ENCODE peak calls at places on chromosomes 16 and 17, in ten cellular contexts. I is kidney epithelial cell, R is adrenal gland, Z is OCI-LY7, S is NB4, O is SK-N-SH, D is neural progenitor cell, Y is HFF-Myc, E is thoracic aorta, H is H1. X is an unnamed sample.

GRCh38 chr17:67157732-67158639 is 87.0 kb downstream of the HELZ start:
- DNase-seq in I (no peak), R (no peak), Z (peak), S (peak), O (peak), D (peak), Y (no peak), E (no peak), H (no peak), X (no peak)

GRCh38 chr16:26729917-26730541 is 336.7 kb upstream of the C16orf82 start:
- DNase-seq in I (no peak), R (no peak), Z (no peak), S (no peak), O (no peak), D (no peak), Y (no peak), E (no peak), H (no peak), X (no peak)

GRCh38 chr17:28957277-28957991 is 6.1 kb upstream of the PHF12 start:
- DNase-seq in I (no peak), R (peak), Z (no peak), S (no peak), O (no peak), D (no peak), Y (no peak), E (no peak), H (no peak), X (no peak)

GRCh38 chr16:63816304-63816703 is 1305.6 kb downstream of the CDH11 start:
- DNase-seq in I (no peak), R (no peak), Z (no peak), S (no peak), O (no peak), D (no peak), Y (no peak), E (no peak), H (no peak), X (no peak)

GRCh38 chr17:59400858-59401257 is 69.4 kb downstream of the YPEL2 start:
- DNase-seq in I (no peak), R (no peak), Z (no peak), S (no peak), O (no peak), D (no peak), Y (no peak), E (no peak), H (no peak), X (no peak)

GRCh38 chr17:63405741-63406261 is 40.3 kb downstream of the CYB561 start:
- DNase-seq in I (peak), R (no peak), Z (peak), S (peak), O (peak), D (peak), Y (peak), E (no peak), H (no peak), X (peak)

GRCh38 chr16:89845417-89845816 is 17.1 kb downstream of the SPIRE2 start:
- DNase-seq in I (no peak), R (no peak), Z (peak), S (peak), O (no peak), D (no peak), Y (no peak), E (no peak), H (no peak), X (no peak)

GRCh38 chr16:85735225-85735722 is 15.6 kb downstream of the C16orf74 start:
- DNase-seq in I (no peak), R (no peak), Z (peak), S (no peak), O (no peak), D (no peak), Y (no peak), E (no peak), H (no peak), X (peak)

GRCh38 chr16:53504161-53504663 is 1.2 kb upstream of the AKTIP start:
- DNase-seq in I (no peak), R (peak), Z (peak), S (peak), O (peak), D (peak), Y (no peak), E (peak), H (no peak), X (no peak)

GRCh38 chr17:33284022-33284421 is 9.1 kb downstream of the ASIC2 start:
- DNase-seq in I (peak), R (peak), Z (no peak), S (no peak), O (no peak), D (no peak), Y (peak), E (peak), H (no peak), X (no peak)

GRCh38 chr16:11706180-11706742 is 36.4 kb downstream of the TXNDC11 start:
- DNase-seq in I (no peak), R (peak), Z (peak), S (no peak), O (no peak), D (no peak), Y (no peak), E (no peak), H (no peak), X (no peak)

GRCh38 chr17:31318298-31319190 is 2.9 kb downstream of the EVI2A start:
- DNase-seq in I (no peak), R (peak), Z (peak), S (peak), O (no peak), D (peak), Y (no peak), E (peak), H (no peak), X (peak)

GRCh38 chr16:79369796-79370195 is 230.7 kb downstream of the MAF start:
- DNase-seq in I (no peak), R (peak), Z (no peak), S (no peak), O (no peak), D (no peak), Y (no peak), E (no peak), H (no peak), X (no peak)

GRCh38 chr16:71711789-71712188 is 12.7 kb downstream of the PHLPP2 start:
- DNase-seq in I (no peak), R (no peak), Z (no peak), S (no peak), O (no peak), D (no peak), Y (no peak), E (no peak), H (no peak), X (no peak)

GRCh38 chr17:57293077-57293476 is 36.8 kb downstream of the MSI2 start:
- DNase-seq in I (peak), R (no peak), Z (no peak), S (no peak), O (no peak), D (no peak), Y (no peak), E (no peak), H (no peak), X (no peak)

GRCh38 chr17:57295526-57296023 is 39.3 kb downstream of the MSI2 start:
- DNase-seq in I (peak), R (no peak), Z (no peak), S (no peak), O (no peak), D (no peak), Y (no peak), E (no peak), H (no peak), X (no peak)

GRCh38 chr17:57294629-57295501 is 38.5 kb downstream of the MSI2 start:
- DNase-seq in I (no peak), R (peak), Z (no peak), S (peak), O (peak), D (no peak), Y (no peak), E (no peak), H (no peak), X (peak)

GRCh38 chr17:57292086-57292485 is 35.8 kb downstream of the MSI2 start:
- DNase-seq in I (no peak), R (no peak), Z (no peak), S (no peak), O (no peak), D (no peak), Y (no peak), E (no peak), H (no peak), X (no peak)

GRCh38 chr17:57294075-57294474 is 37.8 kb downstream of the MSI2 start:
- DNase-seq in I (no peak), R (no peak), Z (no peak), S (no peak), O (no peak), D (no peak), Y (no peak), E (no peak), H (no peak), X (no peak)
- H3K4me3 ChIP-seq in I (no peak), R (no peak), Z (no peak), S (no peak), O (no peak), D (no peak), Y (no peak), E (no peak), H (no peak), X (no peak)

GRCh38 chr17:47251421-47251940 is 2.1 kb upstream of the ITGB3 start:
- DNase-seq in I (no peak), R (no peak), Z (no peak), S (no peak), O (no peak), D (no peak), Y (no peak), E (no peak), H (no peak), X (no peak)

GRCh38 chr17:47252766-47253512 is 688 bp upstream of the ITGB3 start:
- DNase-seq in I (no peak), R (no peak), Z (peak), S (no peak), O (no peak), D (no peak), Y (no peak), E (no peak), H (no peak), X (no peak)

GRCh38 chr17:47254403-47254943 is 846 bp downstream of the ITGB3 start:
- DNase-seq in I (no peak), R (no peak), Z (no peak), S (no peak), O (peak), D (no peak), Y (no peak), E (no peak), H (no peak), X (no peak)

GRCh38 chr17:47252209-47252608 is 1.4 kb upstream of the ITGB3 start:
- DNase-seq in I (no peak), R (no peak), Z (no peak), S (no peak), O (no peak), D (no peak), Y (no peak), E (no peak), H (no peak), X (no peak)

DNA sequence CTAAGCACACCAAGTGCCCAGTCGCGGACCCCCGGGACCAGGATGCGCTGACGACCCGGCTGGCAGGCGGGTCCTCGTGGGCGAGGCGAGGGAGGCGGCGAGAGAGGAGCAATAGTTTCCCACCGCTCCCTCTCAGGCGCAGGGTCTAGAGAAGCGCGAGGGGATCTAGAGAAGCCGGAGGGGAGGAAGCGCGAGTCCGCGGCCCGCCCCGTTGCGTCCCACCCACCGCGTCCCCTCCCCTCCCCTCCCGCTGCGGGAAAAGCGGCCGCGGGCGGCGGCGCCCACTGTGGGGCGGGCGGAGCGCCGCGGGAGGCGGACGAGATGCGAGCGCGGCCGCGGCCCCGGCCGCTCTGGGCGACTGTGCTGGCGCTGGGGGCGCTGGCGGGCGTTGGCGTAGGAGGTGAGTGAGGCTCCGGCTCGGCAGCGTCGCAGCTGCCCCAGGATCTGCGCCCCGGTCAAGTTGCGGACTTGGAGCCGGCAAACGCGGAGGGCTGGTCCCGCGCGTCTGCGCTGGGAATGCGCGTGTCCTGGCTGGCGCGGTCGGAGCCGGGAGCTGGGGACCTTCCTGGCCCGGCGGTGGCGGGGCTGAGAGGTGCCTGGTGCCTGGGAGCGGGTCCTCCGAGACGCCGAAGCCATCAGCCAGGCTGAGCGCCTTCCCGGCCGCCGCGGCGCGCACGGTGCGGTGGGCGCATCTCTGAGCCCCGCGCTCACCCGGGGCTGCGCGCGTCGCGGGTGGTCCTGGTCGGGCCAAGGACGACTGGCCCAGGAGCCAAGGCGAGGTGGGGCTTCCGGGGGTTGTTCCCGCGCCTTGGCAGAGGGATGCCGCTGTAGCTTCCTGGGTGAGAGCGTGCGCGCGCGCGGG is at the start of gene ITGB3:
- DNase-seq in I (no peak), R (peak), Z (peak), S (peak), O (peak), D (peak), Y (no peak), E (no peak), H (no peak), X (peak)
- H3K4me3 ChIP-seq in I (peak), R (peak), Z (peak), S (no peak), O (peak), D (peak), Y (peak), E (peak), H (peak), X (peak)

DNA sequence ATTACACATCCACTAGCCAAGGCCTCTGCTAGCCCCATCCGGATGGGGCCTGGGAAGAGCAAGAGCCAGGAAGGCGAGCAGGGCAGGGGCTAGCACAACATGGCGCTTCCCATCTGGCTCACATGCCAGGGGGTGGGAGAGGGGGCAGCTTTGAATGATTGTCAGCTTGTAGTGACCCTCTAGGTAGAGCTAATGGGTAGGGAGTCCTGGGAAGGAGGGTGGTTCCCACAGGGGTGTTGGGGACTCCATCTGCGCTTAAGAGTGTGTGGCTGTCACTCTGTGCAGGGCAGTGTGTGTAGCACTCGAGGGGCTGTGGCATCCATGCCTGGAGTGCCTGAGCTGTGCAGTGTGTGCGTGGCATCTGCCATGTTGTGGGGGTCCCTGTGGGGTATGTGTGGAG is 24.5 kb downstream of the ARHGAP23 start:
- DNase-seq in I (no peak), R (no peak), Z (no peak), S (no peak), O (no peak), D (no peak), Y (no peak), E (no peak), H (no peak), X (no peak)
- H3K4me3 ChIP-seq in I (no peak), R (no peak), Z (no peak), S (no peak), O (peak), D (no peak), Y (peak), E (no peak), H (peak), X (no peak)

DNA sequence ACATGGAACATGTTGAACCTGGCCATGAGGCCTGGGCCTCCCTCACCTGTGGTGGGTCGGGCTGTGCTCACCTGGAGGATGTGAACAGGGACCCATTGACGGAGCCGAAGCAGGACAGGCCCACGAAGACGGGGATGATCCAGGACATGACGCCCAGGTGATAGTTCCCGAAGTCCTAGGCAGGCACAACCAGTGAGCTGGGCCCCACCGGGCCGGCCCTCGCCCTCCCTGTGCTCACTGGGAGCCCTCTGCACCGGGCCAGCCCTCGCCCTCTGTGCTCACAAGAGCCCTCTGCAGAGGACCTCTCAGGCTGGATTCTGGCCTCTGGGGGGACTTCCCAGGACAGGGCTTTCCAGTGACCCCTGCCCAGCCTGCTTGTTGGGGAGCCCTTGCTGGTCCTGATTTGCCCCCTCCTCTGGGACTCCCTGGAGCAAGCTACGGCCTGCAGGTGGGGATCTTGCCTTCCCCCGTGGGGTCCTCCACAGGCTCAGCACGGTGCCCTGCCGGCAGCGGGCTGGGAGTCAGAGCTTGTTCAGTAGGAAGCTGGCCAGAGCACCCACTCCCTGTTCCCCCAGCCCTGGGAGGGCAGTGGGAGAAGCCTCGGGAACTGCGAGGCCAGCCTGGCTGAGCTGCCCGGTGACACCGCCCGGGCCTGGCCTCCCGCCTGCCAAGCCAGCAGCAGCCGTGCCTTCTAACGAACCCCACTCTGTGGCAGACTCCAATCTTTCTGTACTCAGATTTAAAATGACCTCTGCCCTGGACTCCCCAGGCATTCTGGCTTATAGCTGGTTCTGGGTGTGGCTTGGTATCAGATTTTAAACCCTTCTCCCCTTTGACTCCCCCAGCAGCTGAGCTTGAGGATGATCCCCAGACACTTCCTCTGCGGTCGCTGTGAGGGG is 30.4 kb downstream of the SLC7A5 start:
- DNase-seq in I (no peak), R (no peak), Z (no peak), S (no peak), O (no peak), D (peak), Y (no peak), E (no peak), H (no peak), X (no peak)
- H3K4me3 ChIP-seq in I (no peak), R (no peak), Z (no peak), S (no peak), O (no peak), D (no peak), Y (no peak), E (no peak), H (no peak), X (no peak)

GRCh38 chr17:4999429-5000093 is 1.8 kb downstream of the KIF1C start:
- DNase-seq in I (no peak), R (no peak), Z (no peak), S (no peak), O (no peak), D (no peak), Y (no peak), E (no peak), H (no peak), X (no peak)
- H3K4me3 ChIP-seq in I (peak), R (no peak), Z (peak), S (peak), O (peak), D (peak), Y (peak), E (peak), H (peak), X (no peak)

DNA sequence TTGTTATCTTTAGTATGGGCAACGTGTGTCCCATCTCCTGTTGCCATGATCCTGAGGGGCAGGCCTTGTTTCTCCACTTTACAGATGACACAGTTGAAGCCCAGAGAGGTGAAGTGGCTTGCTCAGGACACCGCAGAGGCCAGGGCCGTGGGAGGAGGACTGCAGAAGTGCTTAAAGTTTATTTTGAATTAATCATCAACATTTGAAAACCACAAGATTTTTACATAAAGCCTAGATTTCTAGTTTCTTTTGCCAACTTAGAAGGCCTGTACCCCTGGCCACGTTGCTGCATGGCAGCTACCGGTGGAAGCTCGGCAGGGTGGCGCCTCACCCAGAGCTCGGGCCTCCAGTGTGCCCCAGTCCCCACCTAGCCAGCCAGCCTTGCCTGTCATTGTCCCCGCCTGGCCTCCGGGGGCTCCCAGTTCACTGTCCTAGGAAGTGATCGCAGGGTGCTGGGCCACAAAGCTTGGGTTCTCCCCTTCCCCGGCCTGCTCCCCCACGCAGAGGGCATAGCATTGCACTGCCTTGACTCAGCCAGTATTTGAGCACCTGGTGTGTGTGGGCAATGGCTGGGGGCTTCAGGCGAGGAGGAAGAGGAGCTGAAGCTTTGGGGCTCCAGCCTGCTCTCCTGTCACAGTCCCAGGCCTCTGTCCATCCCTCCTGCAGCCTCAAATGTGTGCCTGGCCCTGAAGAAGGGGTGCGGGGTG is 14.8 kb upstream of the ADCY7 start:
- DNase-seq in I (peak), R (no peak), Z (no peak), S (peak), O (no peak), D (no peak), Y (no peak), E (no peak), H (no peak), X (no peak)
- H3K4me3 ChIP-seq in I (no peak), R (no peak), Z (no peak), S (no peak), O (no peak), D (no peak), Y (no peak), E (no peak), H (no peak), X (no peak)

DNA sequence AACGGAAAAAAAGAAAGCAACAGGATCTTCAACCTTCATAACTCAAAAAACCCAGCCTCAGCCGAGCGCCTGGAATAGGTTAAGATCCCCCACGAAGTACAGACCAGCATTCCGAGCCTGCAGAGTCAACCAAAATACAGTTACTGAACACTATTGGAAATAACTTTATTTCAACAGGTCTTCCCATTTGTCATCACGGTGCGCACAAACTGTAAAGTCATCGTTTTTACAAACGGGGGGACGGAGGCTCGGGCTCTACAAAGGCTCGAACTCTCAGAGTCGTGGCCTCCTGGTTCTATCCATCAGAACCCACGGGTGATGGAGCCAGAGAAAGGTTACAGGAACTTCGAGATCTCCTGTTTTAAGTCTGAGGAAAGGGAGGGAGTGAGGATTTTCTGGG is 1.1 kb downstream of the YWHAE start:
- DNase-seq in I (no peak), R (no peak), Z (peak), S (peak), O (no peak), D (peak), Y (no peak), E (no peak), H (no peak), X (no peak)
- H3K4me3 ChIP-seq in I (peak), R (peak), Z (peak), S (peak), O (peak), D (peak), Y (peak), E (peak), H (peak), X (peak)

DNA sequence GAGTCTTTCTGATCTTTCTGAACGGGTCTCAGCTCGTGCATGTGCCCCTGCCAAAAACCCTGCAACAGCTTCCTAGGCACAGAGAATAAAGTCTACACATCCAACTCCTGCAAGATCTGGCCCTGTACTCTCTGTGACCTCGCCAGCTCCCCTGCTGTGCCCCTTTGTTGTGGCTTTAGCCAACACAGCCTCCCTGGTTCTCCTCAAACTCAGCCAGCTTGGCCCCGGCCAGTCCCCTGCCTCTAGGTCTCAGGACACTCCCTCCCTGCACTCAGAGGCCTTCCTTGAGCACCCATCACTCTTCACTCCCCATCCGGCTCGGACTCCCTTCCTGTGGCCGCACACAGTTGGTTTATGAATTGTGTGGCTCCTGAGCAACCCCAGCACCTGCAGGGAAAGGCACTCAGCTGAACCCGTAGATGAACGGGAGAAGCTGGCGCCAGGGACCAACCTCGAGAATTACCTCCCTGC is 1.4 kb downstream of the CEP131 start:
- DNase-seq in I (no peak), R (no peak), Z (no peak), S (peak), O (no peak), D (peak), Y (no peak), E (no peak), H (no peak), X (no peak)
- H3K4me3 ChIP-seq in I (peak), R (no peak), Z (peak), S (no peak), O (peak), D (peak), Y (peak), E (no peak), H (no peak), X (peak)

X was measured in Jurkat, Clone E6-1.